ENCODE peak calls at places on chromosomes 3 and 15, in nine cellular contexts. One of them, this sample, is unnamed.

GRCh38 chr3:30286007-30286669 is 320.3 kb upstream of the TGFBR2 start:
- DNase-seq in HCT116: peak; percentile 68
- DNase-seq in MM.1S: no peak
- DNase-seq in fibroblast of lung: peak; percentile 90
- DNase-seq in pancreas: peak; percentile 73
- DNase-seq in small intestine: peak; percentile 79
- DNase-seq in transverse colon: peak; percentile 51
- DNase-seq in H1: no peak
- DNase-seq in OCI-LY7: no peak
- DNase-seq in this sample: no peak

GRCh38 chr3:155737844-155738460 is 6.9 kb downstream of the PLCH1 start:
- DNase-seq in MM.1S: no peak
- DNase-seq in transverse colon: peak; percentile 76
- DNase-seq in pancreas: no peak
- DNase-seq in H1: no peak
- DNase-seq in HCT116: peak; percentile 75
- DNase-seq in small intestine: peak; percentile 98
- DNase-seq in OCI-LY7: no peak
- DNase-seq in fibroblast of lung: no peak
- DNase-seq in this sample: no peak

GRCh38 chr3:174855002-174855401 is 4.1 kb upstream of the NAALADL2 start:
- DNase-seq in H1: no peak
- DNase-seq in small intestine: no peak
- DNase-seq in fibroblast of lung: no peak
- DNase-seq in MM.1S: no peak
- DNase-seq in OCI-LY7: no peak
- DNase-seq in transverse colon: no peak
- DNase-seq in HCT116: no peak
- DNase-seq in pancreas: no peak
- DNase-seq in this sample: no peak

GRCh38 chr15:56286213-56286612 is 42.5 kb upstream of the RFX7 start:
- DNase-seq in fibroblast of lung: no peak
- DNase-seq in OCI-LY7: peak; percentile 7
- DNase-seq in pancreas: no peak
- DNase-seq in small intestine: peak; percentile 3
- DNase-seq in MM.1S: peak; percentile 15
- DNase-seq in H1: no peak
- DNase-seq in HCT116: peak; percentile 6
- DNase-seq in transverse colon: peak; percentile 12
- DNase-seq in this sample: no peak

GRCh38 chr15:85407421-85408269 is 27.2 kb downstream of the AKAP13 start:
- DNase-seq in MM.1S: peak; percentile 7
- DNase-seq in transverse colon: no peak
- DNase-seq in small intestine: no peak
- DNase-seq in OCI-LY7: no peak
- DNase-seq in H1: no peak
- DNase-seq in pancreas: no peak
- DNase-seq in fibroblast of lung: peak; percentile 87
- DNase-seq in HCT116: no peak
- DNase-seq in this sample: no peak

GRCh38 chr15:81155375-81156218 is 21.5 kb downstream of the CFAP161 start:
- DNase-seq in small intestine: peak; percentile 20
- DNase-seq in HCT116: peak; percentile 45
- DNase-seq in pancreas: no peak
- DNase-seq in transverse colon: peak; percentile 13
- DNase-seq in fibroblast of lung: peak; percentile 87
- DNase-seq in H1: no peak
- DNase-seq in MM.1S: peak; percentile 82
- DNase-seq in OCI-LY7: peak; percentile 62
- DNase-seq in this sample: no peak

GRCh38 chr3:85355572-85355971 is 396.8 kb downstream of the CADM2 start:
- DNase-seq in fibroblast of lung: no peak
- DNase-seq in OCI-LY7: no peak
- DNase-seq in pancreas: no peak
- DNase-seq in MM.1S: no peak
- DNase-seq in H1: no peak
- DNase-seq in small intestine: no peak
- DNase-seq in transverse colon: no peak
- DNase-seq in HCT116: no peak
- DNase-seq in this sample: no peak

GRCh38 chr15:66795851-66796250 is 93.8 kb downstream of the SMAD6 start:
- DNase-seq in OCI-LY7: no peak
- DNase-seq in HCT116: no peak
- DNase-seq in transverse colon: no peak
- DNase-seq in fibroblast of lung: no peak
- DNase-seq in H1: no peak
- DNase-seq in MM.1S: no peak
- DNase-seq in small intestine: peak; percentile 24
- DNase-seq in pancreas: no peak
- DNase-seq in this sample: no peak

GRCh38 chr3:23882487-23882918 is 34.3 kb downstream of the NKIRAS1 start:
- DNase-seq in OCI-LY7: no peak
- DNase-seq in pancreas: no peak
- DNase-seq in transverse colon: no peak
- DNase-seq in H1: no peak
- DNase-seq in HCT116: no peak
- DNase-seq in MM.1S: no peak
- DNase-seq in fibroblast of lung: no peak
- DNase-seq in small intestine: no peak
- DNase-seq in this sample: no peak

GRCh38 chr3:115692887-115693524 is 69.7 kb downstream of the GAP43 start:
- DNase-seq in small intestine: peak; percentile 83
- DNase-seq in MM.1S: peak; percentile 74
- DNase-seq in H1: peak; percentile 41
- DNase-seq in pancreas: peak; percentile 58
- DNase-seq in OCI-LY7: peak; percentile 58
- DNase-seq in transverse colon: peak; percentile 77
- DNase-seq in HCT116: peak; percentile 68
- DNase-seq in fibroblast of lung: peak; percentile 76
- DNase-seq in this sample: peak; percentile 34

GRCh38 chr15:25802285-25802830 is 60.8 kb downstream of the ATP10A start:
- DNase-seq in pancreas: no peak
- DNase-seq in MM.1S: no peak
- DNase-seq in HCT116: no peak
- DNase-seq in H1: no peak
- DNase-seq in small intestine: no peak
- DNase-seq in fibroblast of lung: no peak
- DNase-seq in transverse colon: no peak
- DNase-seq in OCI-LY7: no peak
- DNase-seq in this sample: no peak

GRCh38 chr3:127304121-127304744 is 16.4 kb upstream of the PRR20G start:
- DNase-seq in transverse colon: peak; percentile 92
- DNase-seq in OCI-LY7: peak; percentile 3
- DNase-seq in pancreas: peak; percentile 84
- DNase-seq in MM.1S: peak; percentile 86
- DNase-seq in fibroblast of lung: no peak
- DNase-seq in HCT116: peak; percentile 92
- DNase-seq in small intestine: peak; percentile 98
- DNase-seq in H1: no peak
- DNase-seq in this sample: no peak
- H3K4me3 ChIP-seq in transverse colon: no peak overlapping the region
- H3K4me3 ChIP-seq in OCI-LY7: no peak overlapping the region
- H3K4me3 ChIP-seq in pancreas: no peak overlapping the region
- H3K4me3 ChIP-seq in MM.1S: peak overlapping the region; percentile 41
- H3K4me3 ChIP-seq in fibroblast of lung: no peak overlapping the region
- H3K4me3 ChIP-seq in HCT116: peak overlapping the region; percentile 43
- H3K4me3 ChIP-seq in small intestine: no peak overlapping the region
- H3K4me3 ChIP-seq in H1: no peak overlapping the region
- H3K4me3 ChIP-seq in this sample: no peak overlapping the region

GRCh38 chr3:194135806-194136518 is at the start of gene HES1:
- DNase-seq in small intestine: peak; percentile 97
- DNase-seq in HCT116: peak; percentile 95
- DNase-seq in pancreas: peak; percentile 92
- DNase-seq in MM.1S: peak; percentile 97
- DNase-seq in H1: peak; percentile 91
- DNase-seq in transverse colon: peak; percentile 95
- DNase-seq in fibroblast of lung: peak; percentile 88
- DNase-seq in OCI-LY7: peak; percentile 94
- DNase-seq in this sample: peak; percentile 17
- H3K27ac ChIP-seq in small intestine: peak within 1 kb of the TSS; percentile 91
- H3K27ac ChIP-seq in HCT116: peak within 1 kb of the TSS; percentile 60
- H3K27ac ChIP-seq in pancreas: peak within 1 kb of the TSS; percentile 95
- H3K27ac ChIP-seq in MM.1S: peak within 1 kb of the TSS; percentile 88
- H3K27ac ChIP-seq in H1: no peak within 1 kb of the TSS
- H3K27ac ChIP-seq in transverse colon: peak within 1 kb of the TSS; percentile 96
- H3K27ac ChIP-seq in fibroblast of lung: peak within 1 kb of the TSS; percentile 73
- H3K27ac ChIP-seq in OCI-LY7: peak within 1 kb of the TSS; percentile 75
- H3K27ac ChIP-seq in this sample: peak within 1 kb of the TSS; percentile 60

GRCh38 chr15:45644437-45644836 is 9.6 kb downstream of the SQOR start:
- DNase-seq in H1: no peak
- DNase-seq in transverse colon: no peak
- DNase-seq in MM.1S: no peak
- DNase-seq in pancreas: no peak
- DNase-seq in OCI-LY7: no peak
- DNase-seq in HCT116: no peak
- DNase-seq in fibroblast of lung: no peak
- DNase-seq in small intestine: no peak
- DNase-seq in this sample: no peak
- H3K4me1 ChIP-seq in H1: no peaks in the 10 kb centered on the region
- H3K4me1 ChIP-seq in transverse colon: peaks cover 92% of the 10 kb centered on the region
- H3K4me1 ChIP-seq in MM.1S: peaks cover 16% of the 10 kb centered on the region
- H3K4me1 ChIP-seq in pancreas: peaks cover 44% of the 10 kb centered on the region
- H3K4me1 ChIP-seq in OCI-LY7: no peaks in the 10 kb centered on the region
- H3K4me1 ChIP-seq in HCT116: peaks cover 37% of the 10 kb centered on the region
- H3K4me1 ChIP-seq in fibroblast of lung: peaks cover 35% of the 10 kb centered on the region
- H3K4me1 ChIP-seq in small intestine: peaks cover 13% of the 10 kb centered on the region
- H3K4me1 ChIP-seq in this sample: peaks cover 30% of the 10 kb centered on the region

GRCh38 chr15:31435891-31436628 is 109.4 kb downstream of the KLF13 start:
- DNase-seq in HCT116: peak; percentile 15
- DNase-seq in MM.1S: no peak
- DNase-seq in transverse colon: no peak
- DNase-seq in OCI-LY7: peak; percentile 38
- DNase-seq in pancreas: no peak
- DNase-seq in H1: no peak
- DNase-seq in fibroblast of lung: no peak
- DNase-seq in small intestine: peak; percentile 42
- DNase-seq in this sample: no peak

GRCh38 chr15:31433101-31433500 is 106.5 kb downstream of the KLF13 start:
- DNase-seq in HCT116: no peak
- DNase-seq in MM.1S: no peak
- DNase-seq in fibroblast of lung: no peak
- DNase-seq in transverse colon: no peak
- DNase-seq in OCI-LY7: no peak
- DNase-seq in H1: no peak
- DNase-seq in small intestine: no peak
- DNase-seq in pancreas: no peak
- DNase-seq in this sample: no peak

GRCh38 chr15:31434418-31435255 is 108.0 kb downstream of the KLF13 start:
- DNase-seq in MM.1S: peak; percentile 90
- DNase-seq in H1: no peak
- DNase-seq in fibroblast of lung: peak; percentile 72
- DNase-seq in small intestine: peak; percentile 70
- DNase-seq in OCI-LY7: peak; percentile 71
- DNase-seq in pancreas: no peak
- DNase-seq in transverse colon: peak; percentile 75
- DNase-seq in HCT116: no peak
- DNase-seq in this sample: peak; percentile 84

GRCh38 chr15:31433574-31433973 is 106.9 kb downstream of the KLF13 start:
- DNase-seq in pancreas: no peak
- DNase-seq in small intestine: no peak
- DNase-seq in OCI-LY7: no peak
- DNase-seq in MM.1S: no peak
- DNase-seq in transverse colon: no peak
- DNase-seq in fibroblast of lung: no peak
- DNase-seq in HCT116: no peak
- DNase-seq in H1: no peak
- DNase-seq in this sample: no peak

GRCh38 chr15:31435256-31435781 is 108.7 kb downstream of the KLF13 start:
- DNase-seq in pancreas: peak; percentile 77
- DNase-seq in transverse colon: peak; percentile 88
- DNase-seq in HCT116: peak; percentile 59
- DNase-seq in small intestine: peak; percentile 77
- DNase-seq in H1: peak; percentile 76
- DNase-seq in OCI-LY7: peak; percentile 94
- DNase-seq in fibroblast of lung: peak; percentile 77
- DNase-seq in MM.1S: peak; percentile 85
- DNase-seq in this sample: peak; percentile 93
- H3K4me3 ChIP-seq in pancreas: no peak overlapping the region
- H3K4me3 ChIP-seq in transverse colon: peak overlapping the region; percentile 2
- H3K4me3 ChIP-seq in HCT116: no peak overlapping the region
- H3K4me3 ChIP-seq in small intestine: no peak overlapping the region
- H3K4me3 ChIP-seq in H1: no peak overlapping the region
- H3K4me3 ChIP-seq in OCI-LY7: peak overlapping the region; percentile 43
- H3K4me3 ChIP-seq in fibroblast of lung: peak overlapping the region; percentile 38
- H3K4me3 ChIP-seq in MM.1S: peak overlapping the region; percentile 48
- H3K4me3 ChIP-seq in this sample: peak overlapping the region; percentile 72

GRCh38 chr3:32703491-32703968 is 18.5 kb downstream of the CNOT10 start:
- DNase-seq in HCT116: no peak
- DNase-seq in H1: no peak
- DNase-seq in transverse colon: no peak
- DNase-seq in OCI-LY7: no peak
- DNase-seq in fibroblast of lung: peak; percentile 70
- DNase-seq in MM.1S: peak; percentile 32
- DNase-seq in pancreas: no peak
- DNase-seq in small intestine: no peak
- DNase-seq in this sample: no peak
- H3K27ac ChIP-seq in HCT116: no peak overlapping the region
- H3K27ac ChIP-seq in H1: no peak overlapping the region
- H3K27ac ChIP-seq in transverse colon: no peak overlapping the region
- H3K27ac ChIP-seq in OCI-LY7: no peak overlapping the region
- H3K27ac ChIP-seq in fibroblast of lung: no peak overlapping the region
- H3K27ac ChIP-seq in MM.1S: no peak overlapping the region
- H3K27ac ChIP-seq in pancreas: no peak overlapping the region
- H3K27ac ChIP-seq in small intestine: no peak overlapping the region
- H3K27ac ChIP-seq in this sample: no peak overlapping the region

GRCh38 chr3:5096368-5096767 is 25.7 kb upstream of the ARL8B start:
- DNase-seq in fibroblast of lung: peak; percentile 3
- DNase-seq in pancreas: no peak
- DNase-seq in small intestine: no peak
- DNase-seq in transverse colon: no peak
- DNase-seq in HCT116: no peak
- DNase-seq in H1: no peak
- DNase-seq in MM.1S: no peak
- DNase-seq in OCI-LY7: no peak
- DNase-seq in this sample: no peak
- H3K4me1 ChIP-seq in fibroblast of lung: no peaks in the 10 kb centered on the region
- H3K4me1 ChIP-seq in pancreas: no peaks in the 10 kb centered on the region
- H3K4me1 ChIP-seq in small intestine: no peaks in the 10 kb centered on the region
- H3K4me1 ChIP-seq in transverse colon: no peaks in the 10 kb centered on the region
- H3K4me1 ChIP-seq in HCT116: no peaks in the 10 kb centered on the region
- H3K4me1 ChIP-seq in H1: peaks cover 6% of the 10 kb centered on the region
- H3K4me1 ChIP-seq in MM.1S: no peaks in the 10 kb centered on the region
- H3K4me1 ChIP-seq in OCI-LY7: no peaks in the 10 kb centered on the region
- H3K4me1 ChIP-seq in this sample: no peaks in the 10 kb centered on the region

GRCh38 chr3:37499820-37500219 is 325.4 kb upstream of the LRRFIP2 start:
- DNase-seq in H1: no peak
- DNase-seq in pancreas: no peak
- DNase-seq in fibroblast of lung: no peak
- DNase-seq in OCI-LY7: no peak
- DNase-seq in transverse colon: no peak
- DNase-seq in MM.1S: no peak
- DNase-seq in HCT116: no peak
- DNase-seq in small intestine: no peak
- DNase-seq in this sample: no peak
- H3K4me3 ChIP-seq in H1: no peak overlapping the region
- H3K4me3 ChIP-seq in pancreas: no peak overlapping the region
- H3K4me3 ChIP-seq in fibroblast of lung: no peak overlapping the region
- H3K4me3 ChIP-seq in OCI-LY7: no peak overlapping the region
- H3K4me3 ChIP-seq in transverse colon: no peak overlapping the region
- H3K4me3 ChIP-seq in MM.1S: no peak overlapping the region
- H3K4me3 ChIP-seq in HCT116: no peak overlapping the region
- H3K4me3 ChIP-seq in small intestine: no peak overlapping the region
- H3K4me3 ChIP-seq in this sample: no peak overlapping the region

This sample was measured in CD8-positive, alpha-beta memory T cell.